ENCODE peak calls at places on chromosomes 3 and 15, in ten cellular contexts. One of them, this sample, is unnamed.

GRCh38 chr15:33955945-33956344 is 12.4 kb upstream of the CHRM5 start:
- DNase-seq in ovary: no peak
- DNase-seq in suprapubic skin: no peak
- DNase-seq in H1: no peak
- DNase-seq in stomach: no peak
- DNase-seq in HepG2: no peak
- DNase-seq in tibial nerve: no peak
- DNase-seq in transverse colon: no peak
- DNase-seq in K562: peak
- DNase-seq in A549: no peak
- DNase-seq in this sample: no peak

GRCh38 chr15:96336045-96336642 is 5.6 kb downstream of the NR2F2 start:
- DNase-seq in stomach: no peak
- DNase-seq in tibial nerve: no peak
- DNase-seq in H1: no peak
- DNase-seq in ovary: no peak
- DNase-seq in transverse colon: peak
- DNase-seq in A549: no peak
- DNase-seq in K562: no peak
- DNase-seq in suprapubic skin: no peak
- DNase-seq in HepG2: no peak
- DNase-seq in this sample: no peak

GRCh38 chr15:39874890-39875549 is 45.0 kb downstream of the GPR176 start:
- DNase-seq in K562: no peak
- DNase-seq in H1: no peak
- DNase-seq in suprapubic skin: no peak
- DNase-seq in HepG2: peak
- DNase-seq in A549: peak
- DNase-seq in tibial nerve: no peak
- DNase-seq in stomach: peak
- DNase-seq in transverse colon: peak
- DNase-seq in ovary: no peak
- DNase-seq in this sample: no peak

GRCh38 chr3:172031957-172032356 is 7.4 kb upstream of the FNDC3B start:
- DNase-seq in tibial nerve: no peak
- DNase-seq in H1: no peak
- DNase-seq in A549: no peak
- DNase-seq in ovary: no peak
- DNase-seq in K562: no peak
- DNase-seq in HepG2: no peak
- DNase-seq in stomach: no peak
- DNase-seq in transverse colon: no peak
- DNase-seq in suprapubic skin: no peak
- DNase-seq in this sample: no peak

GRCh38 chr3:143383433-143383832 is 263.9 kb downstream of the CHST2 start:
- DNase-seq in HepG2: no peak
- DNase-seq in stomach: no peak
- DNase-seq in suprapubic skin: no peak
- DNase-seq in tibial nerve: no peak
- DNase-seq in transverse colon: no peak
- DNase-seq in ovary: no peak
- DNase-seq in K562: no peak
- DNase-seq in H1: no peak
- DNase-seq in A549: no peak
- DNase-seq in this sample: no peak

GRCh38 chr15:76333720-76334437 is 2.7 kb upstream of the ISL2 start:
- DNase-seq in HepG2: peak
- DNase-seq in A549: peak
- DNase-seq in tibial nerve: no peak
- DNase-seq in H1: no peak
- DNase-seq in stomach: no peak
- DNase-seq in K562: peak
- DNase-seq in transverse colon: no peak
- DNase-seq in ovary: no peak
- DNase-seq in suprapubic skin: no peak
- DNase-seq in this sample: no peak

GRCh38 chr15:101613130-101614000 is 38.8 kb downstream of the TM2D3 start:
- DNase-seq in A549: no peak
- DNase-seq in ovary: peak
- DNase-seq in transverse colon: peak
- DNase-seq in H1: no peak
- DNase-seq in K562: no peak
- DNase-seq in suprapubic skin: peak
- DNase-seq in tibial nerve: peak
- DNase-seq in stomach: peak
- DNase-seq in HepG2: peak
- DNase-seq in this sample: peak

GRCh38 chr3:14290631-14291385 is 111.6 kb upstream of the SLC6A6 start:
- DNase-seq in transverse colon: peak
- DNase-seq in K562: no peak
- DNase-seq in stomach: no peak
- DNase-seq in suprapubic skin: no peak
- DNase-seq in HepG2: no peak
- DNase-seq in A549: no peak
- DNase-seq in tibial nerve: no peak
- DNase-seq in ovary: no peak
- DNase-seq in H1: no peak
- DNase-seq in this sample: no peak

DNA sequence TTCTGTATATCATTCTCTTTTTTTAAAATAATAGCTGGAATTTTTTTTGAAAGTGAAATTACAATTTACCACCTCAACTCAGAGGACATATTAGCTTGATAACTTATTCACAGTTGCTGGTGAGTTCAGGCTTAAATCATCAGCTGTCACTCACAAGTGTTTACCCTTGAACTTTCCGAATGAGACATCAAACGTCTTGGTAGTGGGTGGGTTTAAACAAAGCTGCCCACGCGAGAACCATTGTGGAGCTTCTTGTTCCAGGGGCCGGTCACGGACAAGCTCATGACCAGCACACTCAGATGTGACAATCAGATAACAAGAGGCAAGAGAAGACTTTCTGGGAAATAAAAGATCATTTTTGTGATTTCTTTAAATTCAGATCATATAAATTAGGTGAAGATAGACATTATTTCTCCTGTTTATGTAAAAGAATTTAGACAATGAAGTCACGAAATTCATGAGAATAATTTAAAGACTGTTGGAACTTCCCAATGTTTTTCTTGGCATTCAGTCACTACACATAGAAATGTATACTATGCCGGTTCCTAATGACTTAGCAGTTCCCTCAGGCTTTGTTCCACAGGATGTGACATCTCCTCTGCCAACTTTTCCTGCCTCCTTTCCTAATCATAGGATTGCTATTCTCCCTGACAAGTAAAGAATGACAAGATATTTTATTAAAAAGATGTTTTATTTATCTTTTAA is 29.3 kb downstream of the BTD start:
- DNase-seq in transverse colon: no peak
- DNase-seq in stomach: no peak
- DNase-seq in H1: no peak
- DNase-seq in HepG2: no peak
- DNase-seq in suprapubic skin: no peak
- DNase-seq in K562: no peak
- DNase-seq in tibial nerve: no peak
- DNase-seq in A549: peak
- DNase-seq in ovary: no peak
- DNase-seq in this sample: no peak
- TF ChIP-seq POLR2A in transverse colon: no peak
- TF ChIP-seq POLR2A in stomach: no peak
- TF ChIP-seq POLR2A in H1: no peak
- TF ChIP-seq POLR2A in HepG2: no peak
- TF ChIP-seq POLR2A in suprapubic skin: no peak
- TF ChIP-seq POLR2A in K562: no peak
- TF ChIP-seq POLR2A in tibial nerve: no peak
- TF ChIP-seq POLR2A in A549: no peak
- TF ChIP-seq POLR2A in ovary: no peak
- TF ChIP-seq POLR2A in this sample: no peak

GRCh38 chr3:121998588-121999473 is 23.2 kb downstream of the ILDR1 start:
- DNase-seq in transverse colon: no peak
- DNase-seq in H1: no peak
- DNase-seq in suprapubic skin: no peak
- DNase-seq in HepG2: no peak
- DNase-seq in tibial nerve: no peak
- DNase-seq in stomach: no peak
- DNase-seq in ovary: no peak
- DNase-seq in A549: no peak
- DNase-seq in K562: no peak
- DNase-seq in this sample: no peak

GRCh38 chr3:121997372-121997771 is 24.7 kb downstream of the ILDR1 start:
- DNase-seq in ovary: no peak
- DNase-seq in A549: no peak
- DNase-seq in suprapubic skin: no peak
- DNase-seq in transverse colon: no peak
- DNase-seq in HepG2: no peak
- DNase-seq in H1: no peak
- DNase-seq in stomach: no peak
- DNase-seq in K562: no peak
- DNase-seq in tibial nerve: no peak
- DNase-seq in this sample: no peak

GRCh38 chr3:121995190-121996137 is 26.6 kb downstream of the ILDR1 start:
- DNase-seq in tibial nerve: peak
- DNase-seq in suprapubic skin: peak
- DNase-seq in H1: peak
- DNase-seq in ovary: no peak
- DNase-seq in HepG2: peak
- DNase-seq in A549: peak
- DNase-seq in K562: peak
- DNase-seq in transverse colon: peak
- DNase-seq in stomach: peak
- DNase-seq in this sample: no peak

GRCh38 chr3:121999931-122000330 is 22.1 kb downstream of the ILDR1 start:
- DNase-seq in A549: no peak
- DNase-seq in K562: no peak
- DNase-seq in stomach: no peak
- DNase-seq in ovary: no peak
- DNase-seq in H1: no peak
- DNase-seq in transverse colon: no peak
- DNase-seq in tibial nerve: no peak
- DNase-seq in suprapubic skin: no peak
- DNase-seq in HepG2: no peak
- DNase-seq in this sample: no peak

GRCh38 chr3:121998030-121998580 is 23.9 kb downstream of the ILDR1 start:
- DNase-seq in HepG2: no peak
- DNase-seq in A549: peak
- DNase-seq in tibial nerve: no peak
- DNase-seq in suprapubic skin: no peak
- DNase-seq in ovary: no peak
- DNase-seq in H1: no peak
- DNase-seq in K562: no peak
- DNase-seq in stomach: no peak
- DNase-seq in transverse colon: no peak
- DNase-seq in this sample: no peak
- TF ChIP-seq EP300 in HepG2: no peak
- TF ChIP-seq EP300 in A549: no peak
- TF ChIP-seq EP300 in tibial nerve: no peak
- TF ChIP-seq EP300 in suprapubic skin: no peak
- TF ChIP-seq EP300 in ovary: no peak
- TF ChIP-seq EP300 in H1: no peak
- TF ChIP-seq EP300 in K562: no peak
- TF ChIP-seq EP300 in stomach: no peak
- TF ChIP-seq EP300 in transverse colon: no peak
- TF ChIP-seq EP300 in this sample: no peak

GRCh38 chr3:108092556-108092955 is 1.7 kb upstream of the CD47 start:
- DNase-seq in HepG2: no peak
- DNase-seq in K562: no peak
- DNase-seq in suprapubic skin: no peak
- DNase-seq in A549: no peak
- DNase-seq in transverse colon: no peak
- DNase-seq in stomach: no peak
- DNase-seq in ovary: no peak
- DNase-seq in tibial nerve: no peak
- DNase-seq in H1: no peak
- DNase-seq in this sample: no peak

GRCh38 chr3:108090066-108090700 is 648 bp downstream of the CD47 start:
- DNase-seq in ovary: peak
- DNase-seq in K562: no peak
- DNase-seq in H1: no peak
- DNase-seq in suprapubic skin: peak
- DNase-seq in transverse colon: peak
- DNase-seq in tibial nerve: peak
- DNase-seq in A549: peak
- DNase-seq in stomach: peak
- DNase-seq in HepG2: no peak
- DNase-seq in this sample: peak

GRCh38 chr3:108089544-108089943 is 1.3 kb downstream of the CD47 start:
- DNase-seq in K562: no peak
- DNase-seq in H1: no peak
- DNase-seq in suprapubic skin: no peak
- DNase-seq in HepG2: no peak
- DNase-seq in stomach: no peak
- DNase-seq in transverse colon: no peak
- DNase-seq in ovary: no peak
- DNase-seq in A549: no peak
- DNase-seq in tibial nerve: no peak
- DNase-seq in this sample: no peak

GRCh38 chr3:108091498-108092259 is 848 bp upstream of the CD47 start:
- DNase-seq in suprapubic skin: no peak
- DNase-seq in transverse colon: peak
- DNase-seq in stomach: peak
- DNase-seq in tibial nerve: no peak
- DNase-seq in HepG2: no peak
- DNase-seq in A549: no peak
- DNase-seq in H1: no peak
- DNase-seq in ovary: no peak
- DNase-seq in K562: no peak
- DNase-seq in this sample: no peak

GRCh38 chr3:108090701-108091497 is at the start of gene CD47:
- DNase-seq in A549: peak
- DNase-seq in transverse colon: peak
- DNase-seq in K562: peak
- DNase-seq in HepG2: peak
- DNase-seq in tibial nerve: peak
- DNase-seq in suprapubic skin: peak
- DNase-seq in ovary: peak
- DNase-seq in H1: peak
- DNase-seq in stomach: peak
- DNase-seq in this sample: peak
- TF ChIP-seq POLR2A in A549: peak
- TF ChIP-seq POLR2A in transverse colon: peak
- TF ChIP-seq POLR2A in K562: peak
- TF ChIP-seq POLR2A in HepG2: no peak
- TF ChIP-seq POLR2A in tibial nerve: peak
- TF ChIP-seq POLR2A in suprapubic skin: peak
- TF ChIP-seq POLR2A in ovary: peak
- TF ChIP-seq POLR2A in H1: no peak
- TF ChIP-seq POLR2A in stomach: no peak
- TF ChIP-seq POLR2A in this sample: peak

DNA sequence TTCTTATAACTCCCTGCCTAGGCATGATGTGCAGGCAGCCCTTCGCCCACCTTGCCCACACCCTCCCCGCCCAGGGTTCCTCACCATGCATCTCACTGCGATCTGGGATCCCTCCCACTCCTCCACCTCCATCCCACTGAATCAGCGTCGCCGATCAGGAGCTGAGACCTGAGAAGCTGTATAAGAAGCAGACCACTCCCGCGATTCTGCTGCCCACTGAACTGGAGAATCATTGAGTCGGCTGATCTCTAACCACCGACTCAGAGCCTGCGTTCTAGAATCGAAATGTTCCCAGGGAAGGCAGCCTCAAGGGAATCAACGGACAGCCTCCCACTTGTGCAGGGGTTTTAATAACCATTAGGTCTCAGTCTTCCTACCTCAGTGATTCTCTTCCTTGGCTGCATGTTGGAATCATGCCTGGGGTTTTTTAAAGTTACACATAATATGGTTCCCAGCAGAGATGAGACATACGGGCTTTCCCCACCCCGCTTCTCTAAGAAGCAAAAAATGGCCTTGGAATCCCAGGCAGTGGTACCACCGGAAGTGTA is 60.2 kb downstream of the TMEM44 start:
- DNase-seq in transverse colon: no peak
- DNase-seq in H1: no peak
- DNase-seq in ovary: no peak
- DNase-seq in HepG2: no peak
- DNase-seq in tibial nerve: no peak
- DNase-seq in stomach: no peak
- DNase-seq in suprapubic skin: no peak
- DNase-seq in A549: no peak
- DNase-seq in K562: no peak
- DNase-seq in this sample: no peak
- TF ChIP-seq EP300 in transverse colon: no peak
- TF ChIP-seq EP300 in H1: no peak
- TF ChIP-seq EP300 in ovary: no peak
- TF ChIP-seq EP300 in HepG2: no peak
- TF ChIP-seq EP300 in tibial nerve: no peak
- TF ChIP-seq EP300 in stomach: no peak
- TF ChIP-seq EP300 in suprapubic skin: no peak
- TF ChIP-seq EP300 in A549: no peak
- TF ChIP-seq EP300 in K562: no peak
- TF ChIP-seq EP300 in this sample: no peak

This sample was measured in sigmoid colon.